ENCODE peak calls at places on chromosomes 6 and 20, in five cellular contexts. C, R, Y, V and Z are unnamed samples.
A peak's percentile ranks its signal among the peaks of the same experiment; 100 is the strongest.

GRCh38 chr6:143549630-143550268 is 38.2 kb upstream of the FUCA2 start:
- DNase-seq in C (no peak), Y (no peak), R (peak; percentile 95), V (no peak), Z (peak; percentile 47)

GRCh38 chr20:6575912-6576391 is 191.5 kb upstream of the BMP2 start:
- DNase-seq in Y (no peak), V (no peak), C (no peak), R (peak; percentile 40), Z (no peak)

GRCh38 chr6:111994791-111995190 is 59.1 kb upstream of the CCN6 start:
- DNase-seq in R (peak; percentile 70), C (no peak), Y (no peak), V (no peak), Z (no peak)

GRCh38 chr6:119436583-119436982 is 87.0 kb upstream of the MAN1A1 start:
- DNase-seq in Y (no peak), C (no peak), V (no peak), R (no peak), Z (no peak)

GRCh38 chr6:138909511-138909910 is 78.5 kb downstream of the REPS1 start:
- DNase-seq in C (no peak), V (no peak), Y (no peak), R (no peak), Z (no peak)

GRCh38 chr20:57428611-57429496 is 37.7 kb downstream of the RBM38 start:
- DNase-seq in Y (no peak), C (peak; percentile 38), V (no peak), R (no peak), Z (no peak)

GRCh38 chr6:13248053-13248452 is 80.3 kb downstream of the TBC1D7 start:
- DNase-seq in Y (peak; percentile 6), R (peak; percentile 90), C (no peak), V (peak; percentile 28), Z (no peak)

GRCh38 chr20:25142435-25142834 is 53.1 kb upstream of the ENTPD6 start:
- DNase-seq in R (no peak), C (no peak), Y (no peak), V (no peak), Z (no peak)

GRCh38 chr6:150866147-150867073 is 908 bp downstream of the MTHFD1L start:
- DNase-seq in R (peak; percentile 61), Y (peak; percentile 95), V (peak; percentile 71), C (peak; percentile 87), Z (peak; percentile 57)

GRCh38 chr20:46128310-46129151 is 10.4 kb downstream of the CD40 start:
- DNase-seq in R (no peak), Y (peak; percentile 63), V (no peak), C (no peak), Z (no peak)

GRCh38 chr6:150366118-150366778 is 2.6 kb upstream of the IYD start:
- DNase-seq in C (no peak), Y (no peak), V (no peak), R (no peak), Z (no peak)

GRCh38 chr6:141421378-141421777 is 711.3 kb upstream of the GJE1 start:
- DNase-seq in Y (no peak), V (peak; percentile 80), R (peak; percentile 96), C (no peak), Z (no peak)

GRCh38 chr20:36062799-36063198 is 91.7 kb upstream of the EPB41L1 start:
- DNase-seq in C (no peak), V (peak; percentile 79), Y (no peak), R (no peak), Z (no peak)

GRCh38 chr20:625360-625932 is 15.3 kb upstream of the TCF15 start:
- DNase-seq in R (no peak), V (no peak), Y (no peak), C (peak; percentile 7), Z (no peak)

GRCh38 chr20:43710370-43711044 is 16.3 kb downstream of the GTSF1L start:
- DNase-seq in Y (no peak), V (no peak), C (no peak), R (no peak), Z (no peak)

GRCh38 chr6:87487555-87487954 is 14.8 kb downstream of the SLC35A1 start:
- DNase-seq in R (peak; percentile 37), Y (no peak), V (no peak), C (no peak), Z (no peak)

GRCh38 chr6:44697333-44697732 is 309.8 kb downstream of the CDC5L start:
- DNase-seq in C (no peak), Y (no peak), V (no peak), R (no peak), Z (no peak)

GRCh38 chr20:11544029-11544678 is 373.5 kb upstream of the BTBD3 start:
- DNase-seq in R (peak; percentile 72), Y (peak; percentile 58), V (peak; percentile 64), C (no peak), Z (no peak)

GRCh38 chr6:26028753-26029569 is 58.3 kb upstream of the HFE start:
- DNase-seq in Y (no peak), V (no peak), C (no peak), R (no peak), Z (no peak)

GRCh38 chr20:52150440-52151258 is 40.9 kb downstream of the ZFP64 start:
- DNase-seq in C (no peak), R (peak; percentile 54), Y (peak; percentile 43), V (peak; percentile 20), Z (no peak)

GRCh38 chr20:38170219-38170902 is 5.3 kb upstream of the TGM2 start:
- DNase-seq in V (no peak), Y (no peak), R (no peak), C (no peak), Z (no peak)

GRCh38 chr6:20188630-20189075 is 23.6 kb downstream of the MBOAT1 start:
- DNase-seq in R (peak; percentile 7), C (no peak), V (no peak), Y (no peak), Z (no peak)

GRCh38 chr20:10654630-10655029 is 19.2 kb downstream of the JAG1 start:
- DNase-seq in V (no peak), Y (no peak), C (no peak), R (peak; percentile 92), Z (no peak)

GRCh38 chr6:114096553-114097172 is 125.7 kb upstream of the HDAC2 start:
- DNase-seq in V (peak; percentile 18), R (peak; percentile 29), Y (no peak), C (no peak), Z (no peak)
- TF ChIP-seq CTCF in V (peak; percentile 95), R (peak; percentile 46), Y (peak; percentile 89), C (peak; percentile 73), Z (peak; percentile 66)

GRCh38 chr20:40467703-40468411 is 221.2 kb downstream of the MAFB start:
- DNase-seq in R (no peak), Y (no peak), C (no peak), V (no peak), Z (no peak)

GRCh38 chr20:40472905-40473304 is 216.1 kb downstream of the MAFB start:
- DNase-seq in R (peak; percentile 72), C (no peak), V (no peak), Y (no peak), Z (no peak)

GRCh38 chr20:40470313-40471260 is 218.4 kb downstream of the MAFB start:
- DNase-seq in C (peak; percentile 48), V (no peak), Y (no peak), R (no peak), Z (no peak)

GRCh38 chr20:40468759-40469158 is 220.3 kb downstream of the MAFB start:
- DNase-seq in Y (no peak), C (no peak), R (no peak), V (no peak), Z (no peak)

GRCh38 chr20:40471261-40471629 is 217.8 kb downstream of the MAFB start:
- DNase-seq in Y (peak; percentile 7), V (no peak), R (peak; percentile 40), C (no peak), Z (no peak)
- TF ChIP-seq CTCF in Y (no peak), V (no peak), R (peak; percentile 66), C (no peak), Z (no peak)

GRCh38 chr6:133512410-133513016 is 271.4 kb downstream of the EYA4 start:
- DNase-seq in Y (peak; percentile 52), R (peak; percentile 54), C (peak; percentile 39), V (peak; percentile 36), Z (no peak)
- TF ChIP-seq CTCF in Y (peak; percentile 32), R (peak; percentile 52), C (peak; percentile 54), V (peak; percentile 81), Z (no peak)

GRCh38 chr6:16712931-16713484 is 48.3 kb downstream of the ATXN1 start:
- DNase-seq in R (peak; percentile 97), Y (no peak), V (peak; percentile 91), C (peak; percentile 77), Z (no peak)
- TF ChIP-seq CTCF in R (peak; percentile 24), Y (peak; percentile 16), V (peak; percentile 79), C (peak; percentile 30), Z (peak; percentile 11)